ENCODE peak calls at places on chromosomes 3 and 15, in seven cellular contexts. R, S, G, A, E, T and C are unnamed samples.

GRCh38 chr15:59642351-59642750 is 15.0 kb downstream of the GTF2A2 start:
- DNase-seq in A (no peak), R (no peak), G (no peak), T (no peak), S (no peak), E (no peak), C (no peak)

GRCh38 chr15:68683551-68683950 is 104.8 kb downstream of the CORO2B start:
- DNase-seq in A (no peak), G (no peak), S (no peak), R (no peak), E (no peak), T (no peak), C (no peak)

GRCh38 chr3:100893590-100893989 is 99.6 kb downstream of the ABI3BP start:
- DNase-seq in R (no peak), S (no peak), A (peak), E (no peak), T (no peak), G (no peak), C (no peak)

GRCh38 chr15:67358812-67359211 is 104.2 kb downstream of the IQCH start:
- DNase-seq in E (no peak), A (no peak), S (no peak), G (no peak), R (no peak), T (no peak), C (no peak)

GRCh38 chr3:72303926-72304325 is 519.0 kb upstream of the PROK2 start:
- DNase-seq in A (peak), S (no peak), R (no peak), T (no peak), E (no peak), G (no peak), C (no peak)

GRCh38 chr15:26126070-26126469 is 262.9 kb upstream of the ATP10A start:
- DNase-seq in E (no peak), T (no peak), S (no peak), R (no peak), A (peak), G (no peak), C (no peak)

GRCh38 chr15:96585634-96586386 is 255.3 kb downstream of the NR2F2 start:
- DNase-seq in T (no peak), S (no peak), A (peak), G (no peak), E (no peak), R (no peak), C (no peak)

GRCh38 chr15:34158355-34158754 is 51.5 kb downstream of the KATNBL1 start:
- DNase-seq in E (no peak), A (no peak), G (no peak), T (no peak), S (no peak), R (no peak), C (no peak)

GRCh38 chr15:56765252-56765651 is 31.9 kb upstream of the ZNF280D start:
- DNase-seq in G (no peak), S (no peak), R (no peak), T (no peak), E (no peak), A (peak), C (no peak)

GRCh38 chr15:66832679-66833078 is 130.6 kb downstream of the SMAD6 start:
- DNase-seq in G (no peak), S (no peak), T (no peak), A (peak), R (no peak), E (no peak), C (peak)

GRCh38 chr15:42056934-42057743 is 36.3 kb upstream of the PLA2G4E start:
- DNase-seq in A (peak), R (no peak), E (peak), T (peak), G (peak), S (peak), C (peak)

GRCh38 chr3:134105876-134106556 is 76.3 kb upstream of the SLCO2A1 start:
- DNase-seq in R (no peak), S (no peak), T (no peak), G (no peak), E (no peak), A (no peak), C (no peak)

GRCh38 chr3:71389911-71390573 is 193.5 kb downstream of the FOXP1 start:
- DNase-seq in E (peak), T (peak), R (no peak), A (peak), S (no peak), G (no peak), C (no peak)

GRCh38 chr15:64905119-64905831 is 6.4 kb upstream of the ANKDD1A start:
- DNase-seq in E (peak), G (no peak), S (peak), T (peak), A (peak), R (peak), C (peak)

GRCh38 chr3:15683253-15683652 is 81.7 kb downstream of the BTD start:
- DNase-seq in A (no peak), G (no peak), T (no peak), S (no peak), E (no peak), R (no peak), C (no peak)

GRCh38 chr3:133445111-133445510 is 45.3 kb downstream of the BFSP2 start:
- DNase-seq in E (no peak), S (no peak), A (no peak), T (no peak), G (no peak), R (no peak), C (no peak)

GRCh38 chr15:44775923-44776322 is 39.6 kb downstream of the TRIM69 start:
- DNase-seq in G (no peak), A (peak), S (no peak), T (no peak), R (peak), E (no peak), C (no peak)

GRCh38 chr3:139533781-139534443 is 5.6 kb downstream of the RBP1 start:
- DNase-seq in S (no peak), T (no peak), G (no peak), R (no peak), A (peak), E (no peak), C (no peak)

GRCh38 chr3:40672861-40673260 is 148.1 kb downstream of the ZNF621 start:
- DNase-seq in E (no peak), A (no peak), G (no peak), R (no peak), S (no peak), T (no peak), C (no peak)